ENCODE peak calls at places on chromosomes 13 and 19, in seven cellular contexts. O is SK-N-SH, E is cardiac fibroblast, W is tibial nerve, I is heart right ventricle, V is spleen, Q is epithelial cell of proximal tubule. P is an unnamed sample.

GRCh38 chr13:35283856-35284255 is 192.6 kb downstream of the MAB21L1 start:
- DNase-seq in W (no peak), Q (no peak), O (no peak), E (peak; percentile 13), V (no peak), I (no peak), P (no peak)

GRCh38 chr13:46340631-46341111 is 46.4 kb downstream of the RUBCNL start:
- DNase-seq in V (no peak), Q (no peak), O (no peak), I (no peak), E (no peak), W (no peak), P (no peak)

GRCh38 chr13:113491418-113491883 is 940 bp upstream of the DCUN1D2 start:
- DNase-seq in O (peak; percentile 78), V (peak; percentile 89), I (peak; percentile 40), E (peak; percentile 36), Q (no peak), W (no peak), P (peak; percentile 38)

GRCh38 chr13:40502236-40502635 is 164.2 kb downstream of the FOXO1 start:
- DNase-seq in I (no peak), E (peak; percentile 13), W (no peak), O (no peak), Q (no peak), V (no peak), P (no peak)

GRCh38 chr19:38389957-38390924 is 1.7 kb downstream of the SPRED3 start:
- DNase-seq in W (no peak), Q (no peak), E (no peak), I (no peak), O (peak; percentile 36), V (no peak), P (no peak)

GRCh38 chr13:27353166-27353583 is 71.2 kb upstream of the GTF3A start:
- DNase-seq in O (no peak), V (no peak), W (no peak), E (peak; percentile 37), Q (no peak), I (no peak), P (peak; percentile 53)

GRCh38 chr19:4909172-4909896 is at the start of gene UHRF1:
- DNase-seq in I (no peak), O (peak; percentile 93), V (no peak), Q (no peak), W (no peak), E (no peak), P (peak; percentile 12)

GRCh38 chr13:107205318-107206112 is 637.6 kb upstream of the ARGLU1 start:
- DNase-seq in I (peak; percentile 59), Q (no peak), W (peak; percentile 64), O (peak; percentile 71), V (peak; percentile 87), E (peak; percentile 75), P (peak; percentile 72)

GRCh38 chr13:75796825-75797224 is 160.7 kb downstream of the LMO7 start:
- DNase-seq in Q (no peak), E (no peak), I (no peak), O (no peak), V (no peak), W (no peak), P (no peak)

GRCh38 chr13:20150561-20150960 is 10.3 kb downstream of the GJA3 start:
- DNase-seq in W (no peak), Q (no peak), O (no peak), V (no peak), I (no peak), E (no peak), P (no peak)

GRCh38 chr19:296476-297225 is 5.4 kb upstream of the PLPP2 start:
- DNase-seq in O (no peak), V (peak; percentile 77), I (no peak), E (no peak), W (no peak), Q (no peak), P (no peak)

GRCh38 chr19:1284293-1284978 is 1.2 kb upstream of the EFNA2 start:
- DNase-seq in V (no peak), I (no peak), E (no peak), W (no peak), Q (no peak), O (no peak), P (no peak)

GRCh38 chr13:77406644-77407440 is 79.9 kb upstream of the MYCBP2 start:
- DNase-seq in Q (no peak), O (no peak), I (no peak), E (no peak), V (no peak), W (no peak), P (no peak)

GRCh38 chr13:98190889-98191444 is 13.9 kb upstream of the RNF113B start:
- DNase-seq in Q (no peak), W (no peak), I (no peak), E (no peak), O (no peak), V (no peak), P (no peak)

DNA sequence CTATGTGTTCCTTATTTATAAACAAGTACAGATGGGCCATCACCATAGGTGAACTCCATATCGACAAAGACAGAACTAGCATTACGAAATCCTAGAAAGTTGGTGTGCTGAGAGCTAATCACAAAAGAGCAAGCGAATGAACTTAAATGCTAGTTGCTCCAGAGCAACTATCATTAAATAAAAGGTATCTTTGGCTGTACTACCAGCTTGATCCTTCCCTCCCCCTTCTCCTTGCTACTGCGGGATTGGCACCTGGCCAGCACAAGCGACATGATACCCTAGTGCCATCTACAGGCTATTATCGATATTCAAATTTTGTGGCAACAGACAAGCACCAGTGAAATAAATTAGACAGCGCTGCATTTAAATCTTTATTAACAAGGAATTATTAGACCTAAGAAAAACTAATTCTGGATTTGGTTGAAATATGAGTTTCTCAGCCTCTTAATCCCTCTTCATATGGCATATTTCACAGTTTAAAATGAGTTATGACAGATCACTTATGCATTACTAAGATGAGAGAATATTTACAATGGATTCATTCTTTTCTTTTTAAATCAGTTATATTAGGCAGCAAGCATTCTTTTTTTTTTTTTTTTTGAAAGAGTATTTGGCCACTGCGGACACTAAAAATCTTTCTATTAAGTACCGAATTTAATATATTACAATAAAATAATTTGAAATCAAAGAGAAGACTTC is 5.8 kb downstream of the PCDH9 start:
- DNase-seq in E (peak; percentile 92), V (peak; percentile 85), Q (no peak), W (peak; percentile 73), I (peak; percentile 66), O (peak; percentile 62), P (peak; percentile 62)
- H3K4me3 ChIP-seq in E (peak overlapping the region; percentile 48), V (no peak overlapping the region), Q (no peak overlapping the region), W (peak overlapping the region; percentile 23), I (peak overlapping the region; percentile 37), O (peak overlapping the region; percentile 2), P (no peak overlapping the region)

GRCh38 chr19:33673258-33673875 is 51.6 kb downstream of the CHST8 start:
- DNase-seq in I (no peak), W (no peak), O (no peak), V (peak; percentile 33), E (no peak), Q (no peak), P (no peak)
- H3K4me3 ChIP-seq in I (no peak overlapping the region), W (no peak overlapping the region), O (no peak overlapping the region), V (no peak overlapping the region), E (no peak overlapping the region), Q (no peak overlapping the region), P (no peak overlapping the region)

GRCh38 chr19:8239528-8240273 is 30.5 kb downstream of the CERS4 start:
- DNase-seq in I (no peak), O (no peak), E (no peak), W (no peak), V (no peak), Q (no peak), P (no peak)
- H3K4me3 ChIP-seq in I (no peak overlapping the region), O (no peak overlapping the region), E (no peak overlapping the region), W (no peak overlapping the region), V (no peak overlapping the region), Q (no peak overlapping the region), P (no peak overlapping the region)

GRCh38 chr19:18651738-18652137 is 14.9 kb downstream of the KLHL26 start:
- DNase-seq in V (no peak), Q (no peak), I (no peak), E (no peak), O (no peak), W (no peak), P (no peak)
- H3K4me3 ChIP-seq in V (no peak overlapping the region), Q (no peak overlapping the region), I (no peak overlapping the region), E (no peak overlapping the region), O (no peak overlapping the region), W (no peak overlapping the region), P (no peak overlapping the region)

GRCh38 chr19:3604227-3604986 is 2.3 kb downstream of the TBXA2R start:
- DNase-seq in E (no peak), O (no peak), Q (no peak), V (no peak), I (no peak), W (no peak), P (no peak)
- H3K4me3 ChIP-seq in E (no peak overlapping the region), O (no peak overlapping the region), Q (no peak overlapping the region), V (no peak overlapping the region), I (peak overlapping the region; percentile 60), W (peak overlapping the region; percentile 60), P (no peak overlapping the region)

DNA sequence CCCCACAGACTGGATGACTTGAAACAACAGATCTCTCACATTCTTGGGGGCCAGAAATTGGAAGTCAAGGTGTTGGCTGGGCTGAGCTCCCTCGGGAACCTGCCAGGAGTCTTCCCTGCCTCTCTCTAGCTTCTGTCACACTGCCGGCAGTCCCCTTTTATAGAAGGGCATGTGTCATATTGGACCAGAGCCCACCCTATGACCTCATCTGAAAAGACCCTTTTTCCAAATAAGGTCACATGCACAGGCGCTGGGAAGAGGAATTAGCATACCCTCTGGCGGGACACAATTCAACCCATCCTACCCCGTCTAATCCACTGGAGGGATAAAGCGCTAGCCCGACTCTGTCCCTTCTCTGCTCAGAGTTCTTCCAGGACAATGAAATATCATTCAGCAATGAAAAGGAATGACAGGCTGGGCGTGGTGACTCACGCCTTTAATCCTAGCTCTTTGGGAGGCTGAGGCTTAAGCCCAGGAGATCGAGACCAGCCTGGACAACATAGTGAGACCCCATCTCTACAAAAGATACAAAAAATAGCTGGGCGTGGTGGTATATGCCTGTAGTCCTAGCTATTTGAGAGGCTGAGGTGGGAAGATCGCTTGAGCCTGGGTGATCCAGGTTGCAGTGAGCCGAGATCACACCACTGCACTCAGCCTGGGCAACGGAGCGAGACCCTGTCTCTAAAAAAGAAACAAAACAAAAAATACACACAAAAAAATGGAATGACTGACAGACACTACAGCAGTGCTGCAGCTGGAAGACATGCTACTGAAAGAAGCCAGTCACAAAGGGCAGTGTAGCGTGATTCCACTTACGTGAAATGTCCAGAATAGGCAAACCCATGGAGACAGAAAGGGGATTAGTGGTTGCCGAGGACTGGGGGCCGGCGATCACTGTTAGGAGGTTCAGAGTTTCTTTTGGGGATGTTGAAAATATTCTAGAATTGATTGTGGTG is 28.5 kb downstream of the MEIS3 start:
- DNase-seq in O (no peak), I (no peak), Q (no peak), V (no peak), W (no peak), E (no peak), P (no peak)
- H3K4me3 ChIP-seq in O (no peak overlapping the region), I (no peak overlapping the region), Q (no peak overlapping the region), V (no peak overlapping the region), W (no peak overlapping the region), E (no peak overlapping the region), P (no peak overlapping the region)